ENCODE peak calls at places on chromosomes 16 and 17, in nine cellular contexts. One of them, this sample, is unnamed.
A peak's percentile ranks its signal among the peaks of the same experiment; 100 is the strongest.

GRCh38 chr16:25433388-25433787 is 175.7 kb upstream of the ZKSCAN2 start:
- DNase-seq in GDM1: no peak
- DNase-seq in ovary: no peak
- DNase-seq in IMR-90: no peak
- DNase-seq in cardiac muscle cell: no peak
- DNase-seq in NCI-H345: no peak
- DNase-seq in NCI-H510A: no peak
- DNase-seq in GM04503: no peak
- DNase-seq in EL: no peak
- DNase-seq in this sample: no peak

GRCh38 chr16:12323007-12323699 is 346.6 kb downstream of the SNX29 start:
- DNase-seq in GDM1: no peak
- DNase-seq in ovary: no peak
- DNase-seq in IMR-90: no peak
- DNase-seq in cardiac muscle cell: no peak
- DNase-seq in NCI-H345: no peak
- DNase-seq in NCI-H510A: no peak
- DNase-seq in GM04503: no peak
- DNase-seq in EL: no peak
- DNase-seq in this sample: no peak

GRCh38 chr16:88810868-88811599 is 694 bp downstream of the APRT start:
- DNase-seq in GDM1: peak; percentile 75
- DNase-seq in ovary: peak; percentile 86
- DNase-seq in IMR-90: peak; percentile 69
- DNase-seq in cardiac muscle cell: peak; percentile 83
- DNase-seq in NCI-H345: peak; percentile 79
- DNase-seq in NCI-H510A: peak; percentile 51
- DNase-seq in GM04503: no peak
- DNase-seq in EL: peak; percentile 80
- DNase-seq in this sample: no peak

GRCh38 chr17:40448213-40448638 is 5.0 kb downstream of the IGFBP4 start:
- DNase-seq in GDM1: peak; percentile 71
- DNase-seq in ovary: no peak
- DNase-seq in IMR-90: peak; percentile 23
- DNase-seq in cardiac muscle cell: no peak
- DNase-seq in NCI-H345: no peak
- DNase-seq in NCI-H510A: no peak
- DNase-seq in GM04503: no peak
- DNase-seq in EL: peak; percentile 47
- DNase-seq in this sample: no peak

GRCh38 chr17:28946239-28946638 is 5.1 kb downstream of the PHF12 start:
- DNase-seq in GDM1: no peak
- DNase-seq in ovary: no peak
- DNase-seq in IMR-90: peak; percentile 78
- DNase-seq in cardiac muscle cell: no peak
- DNase-seq in NCI-H345: no peak
- DNase-seq in NCI-H510A: no peak
- DNase-seq in GM04503: peak; percentile 86
- DNase-seq in EL: peak; percentile 87
- DNase-seq in this sample: no peak

GRCh38 chr16:46948548-46949166 is 24.8 kb downstream of the DNAJA2 start:
- DNase-seq in GDM1: no peak
- DNase-seq in ovary: no peak
- DNase-seq in IMR-90: no peak
- DNase-seq in cardiac muscle cell: no peak
- DNase-seq in NCI-H345: no peak
- DNase-seq in NCI-H510A: no peak
- DNase-seq in GM04503: no peak
- DNase-seq in EL: no peak
- DNase-seq in this sample: no peak

GRCh38 chr17:14078027-14078426 is 8.7 kb downstream of the COX10 start:
- DNase-seq in GDM1: no peak
- DNase-seq in ovary: no peak
- DNase-seq in IMR-90: no peak
- DNase-seq in cardiac muscle cell: no peak
- DNase-seq in NCI-H345: no peak
- DNase-seq in NCI-H510A: no peak
- DNase-seq in GM04503: no peak
- DNase-seq in EL: no peak
- DNase-seq in this sample: no peak

GRCh38 chr17:6231886-6232767 is 161.9 kb downstream of the WSCD1 start:
- DNase-seq in GDM1: no peak
- DNase-seq in ovary: no peak
- DNase-seq in IMR-90: no peak
- DNase-seq in cardiac muscle cell: no peak
- DNase-seq in NCI-H345: no peak
- DNase-seq in NCI-H510A: no peak
- DNase-seq in GM04503: peak; percentile 6
- DNase-seq in EL: peak; percentile 52
- DNase-seq in this sample: no peak

GRCh38 chr17:72400863-72401262 is 280.0 kb downstream of the SOX9 start:
- DNase-seq in GDM1: no peak
- DNase-seq in ovary: no peak
- DNase-seq in IMR-90: peak; percentile 40
- DNase-seq in cardiac muscle cell: no peak
- DNase-seq in NCI-H345: no peak
- DNase-seq in NCI-H510A: no peak
- DNase-seq in GM04503: no peak
- DNase-seq in EL: no peak
- DNase-seq in this sample: no peak

GRCh38 chr17:40550608-40551007 is 14.7 kb downstream of the CCR7 start:
- DNase-seq in GDM1: no peak
- DNase-seq in ovary: peak; percentile 59
- DNase-seq in IMR-90: peak; percentile 74
- DNase-seq in cardiac muscle cell: no peak
- DNase-seq in NCI-H345: no peak
- DNase-seq in NCI-H510A: no peak
- DNase-seq in GM04503: peak; percentile 97
- DNase-seq in EL: peak; percentile 73
- DNase-seq in this sample: peak; percentile 4

GRCh38 chr16:12126091-12126806 is 149.7 kb downstream of the SNX29 start:
- DNase-seq in GDM1: no peak
- DNase-seq in ovary: no peak
- DNase-seq in IMR-90: no peak
- DNase-seq in cardiac muscle cell: no peak
- DNase-seq in NCI-H345: no peak
- DNase-seq in NCI-H510A: no peak
- DNase-seq in GM04503: no peak
- DNase-seq in EL: no peak
- DNase-seq in this sample: no peak

GRCh38 chr17:49519781-49520180 is 24.7 kb downstream of the NGFR start:
- DNase-seq in GDM1: no peak
- DNase-seq in ovary: no peak
- DNase-seq in IMR-90: no peak
- DNase-seq in cardiac muscle cell: no peak
- DNase-seq in NCI-H345: no peak
- DNase-seq in NCI-H510A: no peak
- DNase-seq in GM04503: no peak
- DNase-seq in EL: no peak
- DNase-seq in this sample: no peak

GRCh38 chr17:17722081-17722905 is 41.0 kb downstream of the RAI1 start:
- DNase-seq in GDM1: no peak
- DNase-seq in ovary: no peak
- DNase-seq in IMR-90: peak; percentile 58
- DNase-seq in cardiac muscle cell: peak; percentile 39
- DNase-seq in NCI-H345: no peak
- DNase-seq in NCI-H510A: no peak
- DNase-seq in GM04503: no peak
- DNase-seq in EL: no peak
- DNase-seq in this sample: peak; percentile 63

GRCh38 chr17:68480885-68481284 is 23.6 kb upstream of the WIPI1 start:
- DNase-seq in GDM1: no peak
- DNase-seq in ovary: no peak
- DNase-seq in IMR-90: no peak
- DNase-seq in cardiac muscle cell: no peak
- DNase-seq in NCI-H345: no peak
- DNase-seq in NCI-H510A: no peak
- DNase-seq in GM04503: no peak
- DNase-seq in EL: no peak
- DNase-seq in this sample: no peak